ENCODE peak calls at places on chromosomes 1 and 21, in seven cellular contexts. One of them, this sample, is unnamed.

GRCh38 chr1:186843261-186843660 is 14.5 kb downstream of the PLA2G4A start:
- DNase-seq in HCT116: no peak
- DNase-seq in GM23338: no peak
- DNase-seq in GM23248: no peak
- DNase-seq in hepatocyte: no peak
- DNase-seq in neural progenitor cell: no peak
- DNase-seq in MM.1S: no peak
- DNase-seq in this sample: no peak

GRCh38 chr1:228866498-228866897 is 131.2 kb downstream of the RHOU start:
- DNase-seq in neural progenitor cell: no peak
- DNase-seq in hepatocyte: peak
- DNase-seq in HCT116: no peak
- DNase-seq in GM23248: no peak
- DNase-seq in MM.1S: no peak
- DNase-seq in GM23338: no peak
- DNase-seq in this sample: no peak

GRCh38 chr1:3481836-3482589 is 27.5 kb downstream of the ARHGEF16 start:
- DNase-seq in GM23338: no peak
- DNase-seq in MM.1S: no peak
- DNase-seq in hepatocyte: peak
- DNase-seq in GM23248: peak
- DNase-seq in neural progenitor cell: no peak
- DNase-seq in HCT116: peak
- DNase-seq in this sample: peak

GRCh38 chr1:46333300-46334029 is 7.1 kb upstream of the NSUN4 start:
- DNase-seq in GM23338: peak
- DNase-seq in GM23248: peak
- DNase-seq in HCT116: peak
- DNase-seq in MM.1S: peak
- DNase-seq in hepatocyte: peak
- DNase-seq in neural progenitor cell: peak
- DNase-seq in this sample: peak

GRCh38 chr1:150895618-150896017 is 8.7 kb downstream of the CTXND2 start:
- DNase-seq in GM23248: peak
- DNase-seq in MM.1S: no peak
- DNase-seq in hepatocyte: no peak
- DNase-seq in GM23338: no peak
- DNase-seq in HCT116: peak
- DNase-seq in neural progenitor cell: no peak
- DNase-seq in this sample: peak

GRCh38 chr1:248828845-248829244 is 3.1 kb upstream of the SH3BP5L start:
- DNase-seq in GM23248: peak
- DNase-seq in MM.1S: no peak
- DNase-seq in neural progenitor cell: no peak
- DNase-seq in HCT116: no peak
- DNase-seq in hepatocyte: peak
- DNase-seq in GM23338: no peak
- DNase-seq in this sample: peak

GRCh38 chr1:214518387-214518786 is 33.0 kb downstream of the PTPN14 start:
- DNase-seq in GM23248: peak
- DNase-seq in GM23338: no peak
- DNase-seq in neural progenitor cell: no peak
- DNase-seq in MM.1S: no peak
- DNase-seq in HCT116: no peak
- DNase-seq in hepatocyte: no peak
- DNase-seq in this sample: no peak

GRCh38 chr1:46772571-46772970 is 26.3 kb upstream of the CYP4B1 start:
- DNase-seq in hepatocyte: no peak
- DNase-seq in HCT116: no peak
- DNase-seq in GM23248: no peak
- DNase-seq in MM.1S: no peak
- DNase-seq in neural progenitor cell: no peak
- DNase-seq in GM23338: no peak
- DNase-seq in this sample: no peak

GRCh38 chr1:22026924-22027289 is 25.4 kb downstream of the CELA3A start:
- DNase-seq in GM23248: no peak
- DNase-seq in GM23338: no peak
- DNase-seq in neural progenitor cell: no peak
- DNase-seq in hepatocyte: no peak
- DNase-seq in HCT116: no peak
- DNase-seq in MM.1S: no peak
- DNase-seq in this sample: no peak

GRCh38 chr1:232016636-232017035 is 390.0 kb downstream of the DISC1 start:
- DNase-seq in MM.1S: no peak
- DNase-seq in HCT116: no peak
- DNase-seq in hepatocyte: no peak
- DNase-seq in neural progenitor cell: no peak
- DNase-seq in GM23248: no peak
- DNase-seq in GM23338: no peak
- DNase-seq in this sample: no peak

GRCh38 chr21:29053656-29054055 is 19.8 kb downstream of the CCT8 start:
- DNase-seq in GM23248: no peak
- DNase-seq in neural progenitor cell: no peak
- DNase-seq in HCT116: no peak
- DNase-seq in GM23338: no peak
- DNase-seq in MM.1S: no peak
- DNase-seq in hepatocyte: no peak
- DNase-seq in this sample: no peak

GRCh38 chr1:84353665-84354064 is 44.6 kb upstream of the DNASE2B start:
- DNase-seq in GM23248: peak
- DNase-seq in neural progenitor cell: no peak
- DNase-seq in GM23338: no peak
- DNase-seq in MM.1S: no peak
- DNase-seq in hepatocyte: no peak
- DNase-seq in HCT116: no peak
- DNase-seq in this sample: peak

GRCh38 chr21:17139696-17140095 is 373.1 kb upstream of the CXADR start:
- DNase-seq in hepatocyte: no peak
- DNase-seq in HCT116: no peak
- DNase-seq in MM.1S: peak
- DNase-seq in GM23248: peak
- DNase-seq in neural progenitor cell: no peak
- DNase-seq in GM23338: no peak
- DNase-seq in this sample: no peak

GRCh38 chr1:97820470-97821188 is 100.2 kb downstream of the DPYD start:
- DNase-seq in HCT116: peak
- DNase-seq in GM23248: peak
- DNase-seq in neural progenitor cell: peak
- DNase-seq in MM.1S: peak
- DNase-seq in GM23338: peak
- DNase-seq in hepatocyte: peak
- DNase-seq in this sample: peak

GRCh38 chr1:27527223-27527856 is 37.4 kb upstream of the WASF2 start:
- DNase-seq in HCT116: no peak
- DNase-seq in GM23248: no peak
- DNase-seq in neural progenitor cell: peak
- DNase-seq in hepatocyte: peak
- DNase-seq in GM23338: peak
- DNase-seq in MM.1S: no peak
- DNase-seq in this sample: no peak

GRCh38 chr1:172537366-172537765 is 4.4 kb downstream of the SUCO start:
- DNase-seq in GM23338: no peak
- DNase-seq in MM.1S: no peak
- DNase-seq in hepatocyte: no peak
- DNase-seq in HCT116: no peak
- DNase-seq in neural progenitor cell: no peak
- DNase-seq in GM23248: peak
- DNase-seq in this sample: peak

GRCh38 chr1:33094971-33095604 is 14.1 kb downstream of the AZIN2 start:
- DNase-seq in neural progenitor cell: peak
- DNase-seq in GM23338: peak
- DNase-seq in MM.1S: no peak
- DNase-seq in hepatocyte: peak
- DNase-seq in HCT116: peak
- DNase-seq in GM23248: peak
- DNase-seq in this sample: peak

GRCh38 chr1:174939771-174940545 is 59.8 kb upstream of the CACYBP start:
- DNase-seq in hepatocyte: no peak
- DNase-seq in GM23338: no peak
- DNase-seq in MM.1S: no peak
- DNase-seq in HCT116: no peak
- DNase-seq in neural progenitor cell: no peak
- DNase-seq in GM23248: no peak
- DNase-seq in this sample: no peak

GRCh38 chr21:35782667-35783066 is 277.7 kb downstream of the SETD4 start:
- DNase-seq in neural progenitor cell: no peak
- DNase-seq in GM23338: no peak
- DNase-seq in MM.1S: no peak
- DNase-seq in HCT116: no peak
- DNase-seq in GM23248: no peak
- DNase-seq in hepatocyte: no peak
- DNase-seq in this sample: no peak

DNA sequence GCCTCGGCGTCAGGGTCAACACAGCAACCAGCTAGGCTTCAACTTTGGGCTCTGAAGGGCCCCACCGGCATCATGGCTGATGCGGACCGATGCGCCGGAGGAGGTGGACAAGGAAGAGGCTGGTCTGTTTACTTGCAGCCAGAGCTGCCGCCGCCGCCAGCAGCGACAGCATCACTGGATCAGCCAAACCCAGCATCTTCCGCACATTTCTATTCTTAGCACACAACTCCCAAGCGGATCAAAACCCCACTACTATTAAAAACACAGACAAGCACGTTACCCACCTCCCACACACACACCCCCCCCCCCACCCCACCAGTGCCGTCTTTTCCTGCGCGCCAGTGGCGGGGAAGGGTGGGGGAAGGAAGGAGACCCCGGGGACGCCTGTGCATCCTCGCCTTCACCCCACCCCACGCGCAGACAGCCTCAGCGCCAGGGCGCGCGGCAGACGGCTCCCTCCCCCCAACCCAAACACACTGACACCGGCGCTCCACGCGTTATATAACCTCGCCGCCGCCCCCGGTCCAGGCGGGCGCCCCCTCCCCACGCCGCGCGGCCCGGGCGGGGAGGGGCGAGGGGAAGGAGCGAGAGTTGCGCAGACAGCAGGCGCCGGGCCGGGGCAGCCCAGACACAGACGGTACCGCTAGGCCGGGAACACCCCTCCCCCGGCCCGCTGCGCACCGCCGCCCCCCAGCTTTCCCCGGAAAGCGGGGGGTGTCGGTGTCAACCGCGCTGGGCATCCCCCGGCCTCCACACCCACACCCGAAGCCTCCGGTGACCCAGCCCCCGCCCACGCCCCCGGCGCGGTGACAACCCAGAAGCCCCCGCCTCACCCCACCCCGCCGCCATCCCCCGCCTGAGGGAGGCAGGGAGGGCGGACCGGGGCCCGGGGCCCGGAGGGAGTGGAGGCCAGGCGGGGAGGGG is 692 bp downstream of the AKT3 start:
- DNase-seq in GM23338: peak
- DNase-seq in neural progenitor cell: peak
- DNase-seq in HCT116: no peak
- DNase-seq in hepatocyte: peak
- DNase-seq in MM.1S: peak
- DNase-seq in GM23248: peak
- DNase-seq in this sample: peak
- TF ChIP-seq EZH2 in GM23338: no peak
- TF ChIP-seq EZH2 in neural progenitor cell: no peak
- TF ChIP-seq EZH2 in HCT116: no peak
- TF ChIP-seq EZH2 in hepatocyte: peak
- TF ChIP-seq EZH2 in MM.1S: no peak
- TF ChIP-seq EZH2 in GM23248: no peak
- TF ChIP-seq EZH2 in this sample: no peak

GRCh38 chr1:218024211-218024720 is 260.8 kb upstream of the RRP15 start:
- DNase-seq in GM23248: no peak
- DNase-seq in hepatocyte: no peak
- DNase-seq in MM.1S: no peak
- DNase-seq in GM23338: no peak
- DNase-seq in neural progenitor cell: peak
- DNase-seq in HCT116: no peak
- DNase-seq in this sample: no peak

GRCh38 chr1:218030846-218031245 is 254.2 kb upstream of the RRP15 start:
- DNase-seq in hepatocyte: no peak
- DNase-seq in MM.1S: no peak
- DNase-seq in HCT116: no peak
- DNase-seq in GM23338: no peak
- DNase-seq in GM23248: no peak
- DNase-seq in neural progenitor cell: no peak
- DNase-seq in this sample: no peak

GRCh38 chr1:218027152-218027551 is 257.9 kb upstream of the RRP15 start:
- DNase-seq in GM23248: no peak
- DNase-seq in GM23338: no peak
- DNase-seq in hepatocyte: no peak
- DNase-seq in MM.1S: no peak
- DNase-seq in neural progenitor cell: no peak
- DNase-seq in HCT116: no peak
- DNase-seq in this sample: peak

GRCh38 chr1:218025454-218025853 is 259.6 kb upstream of the RRP15 start:
- DNase-seq in GM23338: no peak
- DNase-seq in HCT116: no peak
- DNase-seq in neural progenitor cell: no peak
- DNase-seq in hepatocyte: no peak
- DNase-seq in MM.1S: no peak
- DNase-seq in GM23248: peak
- DNase-seq in this sample: peak
- TF ChIP-seq EZH2phosphoT487 in GM23338: no peak
- TF ChIP-seq EZH2phosphoT487 in HCT116: no peak
- TF ChIP-seq EZH2phosphoT487 in neural progenitor cell: no peak
- TF ChIP-seq EZH2phosphoT487 in hepatocyte: no peak
- TF ChIP-seq EZH2phosphoT487 in MM.1S: no peak
- TF ChIP-seq EZH2phosphoT487 in GM23248: no peak
- TF ChIP-seq EZH2phosphoT487 in this sample: no peak

GRCh38 chr1:197197430-197197997 is 51.0 kb upstream of the ASPM start:
- DNase-seq in GM23248: no peak
- DNase-seq in neural progenitor cell: no peak
- DNase-seq in GM23338: peak
- DNase-seq in hepatocyte: no peak
- DNase-seq in HCT116: no peak
- DNase-seq in MM.1S: no peak
- DNase-seq in this sample: no peak
- H3K4me3 ChIP-seq in GM23248: peak
- H3K4me3 ChIP-seq in neural progenitor cell: peak
- H3K4me3 ChIP-seq in GM23338: peak
- H3K4me3 ChIP-seq in hepatocyte: peak
- H3K4me3 ChIP-seq in HCT116: no peak
- H3K4me3 ChIP-seq in MM.1S: no peak
- H3K4me3 ChIP-seq in this sample: peak

GRCh38 chr1:230155021-230155420 is 88.0 kb downstream of the GALNT2 start:
- DNase-seq in neural progenitor cell: no peak
- DNase-seq in hepatocyte: no peak
- DNase-seq in GM23248: no peak
- DNase-seq in GM23338: no peak
- DNase-seq in HCT116: no peak
- DNase-seq in MM.1S: no peak
- DNase-seq in this sample: no peak

GRCh38 chr1:230156068-230156467 is 89.0 kb downstream of the GALNT2 start:
- DNase-seq in MM.1S: no peak
- DNase-seq in GM23248: no peak
- DNase-seq in HCT116: no peak
- DNase-seq in GM23338: no peak
- DNase-seq in neural progenitor cell: no peak
- DNase-seq in hepatocyte: no peak
- DNase-seq in this sample: no peak

GRCh38 chr1:230158422-230159291 is 91.6 kb downstream of the GALNT2 start:
- DNase-seq in neural progenitor cell: peak
- DNase-seq in HCT116: no peak
- DNase-seq in GM23248: no peak
- DNase-seq in hepatocyte: peak
- DNase-seq in GM23338: no peak
- DNase-seq in MM.1S: no peak
- DNase-seq in this sample: peak

GRCh38 chr1:230157409-230158390 is 90.7 kb downstream of the GALNT2 start:
- DNase-seq in hepatocyte: peak
- DNase-seq in MM.1S: no peak
- DNase-seq in GM23248: no peak
- DNase-seq in neural progenitor cell: no peak
- DNase-seq in HCT116: no peak
- DNase-seq in GM23338: no peak
- DNase-seq in this sample: peak

GRCh38 chr1:230156536-230156935 is 89.5 kb downstream of the GALNT2 start:
- DNase-seq in GM23338: no peak
- DNase-seq in HCT116: no peak
- DNase-seq in GM23248: no peak
- DNase-seq in neural progenitor cell: no peak
- DNase-seq in MM.1S: no peak
- DNase-seq in hepatocyte: no peak
- DNase-seq in this sample: no peak
- TF ChIP-seq EZH2 in GM23338: no peak
- TF ChIP-seq EZH2 in HCT116: no peak
- TF ChIP-seq EZH2 in GM23248: no peak
- TF ChIP-seq EZH2 in neural progenitor cell: no peak
- TF ChIP-seq EZH2 in MM.1S: no peak
- TF ChIP-seq EZH2 in hepatocyte: no peak
- TF ChIP-seq EZH2 in this sample: no peak

This sample was measured in PC-3.